ENCODE peak calls at places on chromosomes 11 and 22, in ten cellular contexts. One of them, this sample, is unnamed.

GRCh38 chr22:41947181-41948080 is 479 bp upstream of the CENPM start:
- DNase-seq in AG09319: no peak
- DNase-seq in fibroblast of mammary gland: no peak
- DNase-seq in B cell: no peak
- DNase-seq in WERI-Rb-1: no peak
- DNase-seq in stomach: no peak
- DNase-seq in breast epithelium: no peak
- DNase-seq in IMR-90: no peak
- DNase-seq in bronchial epithelial cell: no peak
- DNase-seq in heart right ventricle: no peak
- DNase-seq in this sample: no peak

GRCh38 chr11:123822022-123822421 is 15.9 kb upstream of the OR6M1 start:
- DNase-seq in AG09319: no peak
- DNase-seq in fibroblast of mammary gland: no peak
- DNase-seq in B cell: no peak
- DNase-seq in WERI-Rb-1: no peak
- DNase-seq in stomach: no peak
- DNase-seq in breast epithelium: no peak
- DNase-seq in IMR-90: no peak
- DNase-seq in bronchial epithelial cell: no peak
- DNase-seq in heart right ventricle: no peak
- DNase-seq in this sample: no peak

GRCh38 chr11:130892847-130893246 is 23.4 kb downstream of the SNX19 start:
- DNase-seq in AG09319: no peak
- DNase-seq in fibroblast of mammary gland: no peak
- DNase-seq in B cell: no peak
- DNase-seq in WERI-Rb-1: no peak
- DNase-seq in stomach: no peak
- DNase-seq in breast epithelium: no peak
- DNase-seq in IMR-90: no peak
- DNase-seq in bronchial epithelial cell: no peak
- DNase-seq in heart right ventricle: no peak
- DNase-seq in this sample: no peak

GRCh38 chr11:65410936-65411680 is 11.5 kb upstream of the NEAT1 start:
- DNase-seq in AG09319: no peak
- DNase-seq in fibroblast of mammary gland: no peak
- DNase-seq in B cell: no peak
- DNase-seq in WERI-Rb-1: no peak
- DNase-seq in stomach: no peak
- DNase-seq in breast epithelium: no peak
- DNase-seq in IMR-90: no peak
- DNase-seq in bronchial epithelial cell: no peak
- DNase-seq in heart right ventricle: no peak
- DNase-seq in this sample: no peak

GRCh38 chr22:20027966-20028854 is 7.3 kb downstream of the TANGO2 start:
- DNase-seq in AG09319: no peak
- DNase-seq in fibroblast of mammary gland: peak
- DNase-seq in B cell: no peak
- DNase-seq in WERI-Rb-1: no peak
- DNase-seq in stomach: no peak
- DNase-seq in breast epithelium: no peak
- DNase-seq in IMR-90: no peak
- DNase-seq in bronchial epithelial cell: peak
- DNase-seq in heart right ventricle: no peak
- DNase-seq in this sample: peak

GRCh38 chr11:72227316-72228228 is 3.0 kb downstream of the INPPL1 start:
- DNase-seq in AG09319: no peak
- DNase-seq in fibroblast of mammary gland: peak
- DNase-seq in B cell: no peak
- DNase-seq in WERI-Rb-1: peak
- DNase-seq in stomach: peak
- DNase-seq in breast epithelium: no peak
- DNase-seq in IMR-90: peak
- DNase-seq in bronchial epithelial cell: no peak
- DNase-seq in heart right ventricle: no peak
- DNase-seq in this sample: no peak

GRCh38 chr11:46894506-46894905 is 23.8 kb downstream of the LRP4 start:
- DNase-seq in AG09319: no peak
- DNase-seq in fibroblast of mammary gland: no peak
- DNase-seq in B cell: no peak
- DNase-seq in WERI-Rb-1: no peak
- DNase-seq in stomach: no peak
- DNase-seq in breast epithelium: no peak
- DNase-seq in IMR-90: no peak
- DNase-seq in bronchial epithelial cell: no peak
- DNase-seq in heart right ventricle: no peak
- DNase-seq in this sample: no peak

GRCh38 chr22:50308986-50309600 is 1.6 kb upstream of the PLXNB2 start:
- DNase-seq in AG09319: no peak
- DNase-seq in fibroblast of mammary gland: no peak
- DNase-seq in B cell: no peak
- DNase-seq in WERI-Rb-1: peak
- DNase-seq in stomach: no peak
- DNase-seq in breast epithelium: no peak
- DNase-seq in IMR-90: no peak
- DNase-seq in bronchial epithelial cell: no peak
- DNase-seq in heart right ventricle: no peak
- DNase-seq in this sample: no peak

GRCh38 chr11:116355104-116355503 is 417.7 kb downstream of the BUD13 start:
- DNase-seq in AG09319: no peak
- DNase-seq in fibroblast of mammary gland: no peak
- DNase-seq in B cell: no peak
- DNase-seq in WERI-Rb-1: no peak
- DNase-seq in stomach: no peak
- DNase-seq in breast epithelium: no peak
- DNase-seq in IMR-90: no peak
- DNase-seq in bronchial epithelial cell: no peak
- DNase-seq in heart right ventricle: no peak
- DNase-seq in this sample: no peak

GRCh38 chr11:116360542-116360941 is 412.2 kb downstream of the BUD13 start:
- DNase-seq in AG09319: no peak
- DNase-seq in fibroblast of mammary gland: no peak
- DNase-seq in B cell: no peak
- DNase-seq in WERI-Rb-1: no peak
- DNase-seq in stomach: no peak
- DNase-seq in breast epithelium: no peak
- DNase-seq in IMR-90: no peak
- DNase-seq in bronchial epithelial cell: no peak
- DNase-seq in heart right ventricle: no peak
- DNase-seq in this sample: no peak

GRCh38 chr11:116352881-116353280 is 419.9 kb downstream of the BUD13 start:
- DNase-seq in AG09319: no peak
- DNase-seq in fibroblast of mammary gland: no peak
- DNase-seq in B cell: no peak
- DNase-seq in WERI-Rb-1: no peak
- DNase-seq in stomach: no peak
- DNase-seq in breast epithelium: no peak
- DNase-seq in IMR-90: no peak
- DNase-seq in bronchial epithelial cell: no peak
- DNase-seq in heart right ventricle: no peak
- DNase-seq in this sample: no peak

GRCh38 chr11:116353517-116353916 is 419.3 kb downstream of the BUD13 start:
- DNase-seq in AG09319: no peak
- DNase-seq in fibroblast of mammary gland: no peak
- DNase-seq in B cell: no peak
- DNase-seq in WERI-Rb-1: no peak
- DNase-seq in stomach: no peak
- DNase-seq in breast epithelium: no peak
- DNase-seq in IMR-90: no peak
- DNase-seq in bronchial epithelial cell: peak
- DNase-seq in heart right ventricle: no peak
- DNase-seq in this sample: no peak

DNA sequence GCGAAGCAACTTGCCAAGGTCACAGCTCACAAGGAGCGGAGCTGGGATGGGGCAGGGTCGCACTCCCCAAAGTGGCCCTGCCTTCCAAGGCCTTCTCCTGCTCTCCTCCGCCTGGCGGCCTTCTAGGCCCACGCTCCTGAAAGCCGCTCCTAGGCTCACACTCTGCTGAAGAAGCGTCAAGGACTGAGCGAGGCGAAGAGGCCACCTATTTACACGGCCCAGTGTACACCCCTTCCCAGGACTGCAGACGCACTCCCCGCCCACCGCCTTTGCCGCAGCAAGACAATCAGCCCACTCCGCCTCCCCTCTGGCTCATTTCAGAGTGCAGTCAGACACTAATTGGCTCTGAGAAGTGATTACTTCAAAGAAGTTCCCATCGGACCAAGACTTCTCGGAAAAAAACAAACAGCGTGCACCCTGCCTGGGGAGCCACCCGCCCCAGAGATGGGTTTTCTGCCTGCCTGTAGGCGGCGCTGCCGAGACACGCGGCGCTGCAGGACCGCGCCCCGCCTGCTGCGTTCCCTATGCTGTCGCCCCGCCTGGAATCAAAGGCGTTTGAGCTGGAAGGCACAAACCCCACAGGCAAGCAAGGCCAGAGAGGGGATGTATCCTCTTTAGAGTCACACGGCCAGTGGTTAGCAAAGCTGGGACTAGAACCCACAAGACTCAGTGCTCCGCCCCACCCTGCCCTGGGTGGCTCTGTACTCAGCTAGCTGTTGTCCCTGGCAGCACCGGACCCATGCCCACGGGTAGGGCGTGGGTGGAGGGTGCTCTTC is 414.8 kb downstream of the BUD13 start:
- DNase-seq in AG09319: no peak
- DNase-seq in fibroblast of mammary gland: peak
- DNase-seq in B cell: no peak
- DNase-seq in WERI-Rb-1: no peak
- DNase-seq in stomach: no peak
- DNase-seq in breast epithelium: no peak
- DNase-seq in IMR-90: no peak
- DNase-seq in bronchial epithelial cell: peak
- DNase-seq in heart right ventricle: no peak
- DNase-seq in this sample: no peak
- TF ChIP-seq CTCF in AG09319: no peak
- TF ChIP-seq CTCF in fibroblast of mammary gland: no peak
- TF ChIP-seq CTCF in B cell: no peak
- TF ChIP-seq CTCF in WERI-Rb-1: peak
- TF ChIP-seq CTCF in stomach: no peak
- TF ChIP-seq CTCF in breast epithelium: no peak
- TF ChIP-seq CTCF in IMR-90: peak
- TF ChIP-seq CTCF in bronchial epithelial cell: peak
- TF ChIP-seq CTCF in heart right ventricle: peak
- TF ChIP-seq CTCF in this sample: no peak

DNA sequence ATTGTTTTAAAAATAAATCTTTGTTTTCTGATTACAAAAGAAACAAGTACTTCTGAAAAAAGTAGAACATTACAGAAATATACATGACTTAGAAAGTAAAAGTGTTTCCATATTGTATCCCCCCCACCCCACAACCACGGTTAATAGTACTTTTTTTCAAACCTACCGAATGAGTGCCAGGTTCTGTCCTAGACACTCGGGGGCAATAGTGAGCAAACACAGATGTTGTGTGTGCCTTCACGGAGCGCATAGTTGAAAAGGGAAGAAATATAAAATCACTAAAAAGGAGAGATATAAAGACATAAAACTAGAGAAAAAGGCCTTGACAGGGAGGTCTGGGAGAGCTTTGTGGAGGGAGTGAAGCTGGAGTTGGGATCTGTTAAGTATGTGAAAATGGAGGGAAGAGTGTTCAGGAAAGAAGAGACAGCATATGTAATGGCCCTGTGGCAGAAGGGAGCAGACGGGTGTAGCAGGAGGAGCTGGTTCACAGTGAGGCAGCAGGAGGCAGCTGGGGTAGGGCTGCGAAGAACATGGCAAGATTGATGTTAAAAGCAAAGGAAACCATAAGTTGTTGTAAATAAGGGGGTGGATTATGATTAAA is 42.1 kb upstream of the ALX4 start:
- DNase-seq in AG09319: no peak
- DNase-seq in fibroblast of mammary gland: peak
- DNase-seq in B cell: no peak
- DNase-seq in WERI-Rb-1: no peak
- DNase-seq in stomach: no peak
- DNase-seq in breast epithelium: no peak
- DNase-seq in IMR-90: no peak
- DNase-seq in bronchial epithelial cell: no peak
- DNase-seq in heart right ventricle: no peak
- DNase-seq in this sample: no peak
- TF ChIP-seq CTCF in AG09319: no peak
- TF ChIP-seq CTCF in fibroblast of mammary gland: peak
- TF ChIP-seq CTCF in B cell: no peak
- TF ChIP-seq CTCF in WERI-Rb-1: no peak
- TF ChIP-seq CTCF in stomach: no peak
- TF ChIP-seq CTCF in breast epithelium: no peak
- TF ChIP-seq CTCF in IMR-90: no peak
- TF ChIP-seq CTCF in bronchial epithelial cell: no peak
- TF ChIP-seq CTCF in heart right ventricle: peak
- TF ChIP-seq CTCF in this sample: peak

DNA sequence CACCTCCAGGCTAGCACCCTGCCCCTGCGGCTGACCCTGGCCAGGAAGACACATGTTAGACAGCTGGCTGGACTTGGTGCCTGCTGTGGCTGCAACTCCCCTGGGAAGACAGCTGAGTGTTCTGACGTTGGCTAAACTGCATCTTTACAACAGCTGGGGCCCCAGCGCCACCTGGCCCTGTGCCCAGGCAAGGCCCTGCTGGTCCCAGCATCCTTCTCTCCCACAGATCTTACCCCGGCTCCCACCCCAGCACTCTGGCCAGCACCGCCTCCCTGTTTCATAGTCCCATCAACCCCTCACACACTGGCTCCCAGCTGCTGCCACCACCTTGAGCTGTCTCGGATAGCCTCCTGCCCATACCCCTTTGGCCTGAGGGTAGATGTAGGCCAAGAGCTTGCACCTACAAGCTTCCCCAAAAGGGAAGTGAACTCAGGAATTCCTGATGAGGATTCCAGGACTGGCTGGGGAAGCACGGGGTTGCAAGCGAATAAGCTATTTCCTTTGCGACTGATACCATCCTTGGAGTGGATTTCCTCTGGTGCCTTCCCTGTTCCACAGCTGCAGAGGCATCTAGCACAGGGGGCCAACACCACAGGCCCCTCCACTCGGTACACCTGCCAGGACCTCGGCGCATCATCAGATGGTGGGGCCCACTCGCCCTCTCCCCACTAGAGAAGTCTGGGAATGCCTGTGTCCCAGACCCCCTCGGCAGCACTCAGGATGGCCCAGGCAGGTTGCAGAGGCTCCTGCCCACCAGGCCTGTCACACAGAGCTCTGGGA is 28.5 kb downstream of the RSPH14 start:
- DNase-seq in AG09319: no peak
- DNase-seq in fibroblast of mammary gland: peak
- DNase-seq in B cell: no peak
- DNase-seq in WERI-Rb-1: no peak
- DNase-seq in stomach: no peak
- DNase-seq in breast epithelium: no peak
- DNase-seq in IMR-90: peak
- DNase-seq in bronchial epithelial cell: no peak
- DNase-seq in heart right ventricle: peak
- DNase-seq in this sample: no peak
- TF ChIP-seq CTCF in AG09319: no peak
- TF ChIP-seq CTCF in fibroblast of mammary gland: no peak
- TF ChIP-seq CTCF in B cell: no peak
- TF ChIP-seq CTCF in WERI-Rb-1: no peak
- TF ChIP-seq CTCF in stomach: no peak
- TF ChIP-seq CTCF in breast epithelium: no peak
- TF ChIP-seq CTCF in IMR-90: no peak
- TF ChIP-seq CTCF in bronchial epithelial cell: no peak
- TF ChIP-seq CTCF in heart right ventricle: no peak
- TF ChIP-seq CTCF in this sample: no peak

DNA sequence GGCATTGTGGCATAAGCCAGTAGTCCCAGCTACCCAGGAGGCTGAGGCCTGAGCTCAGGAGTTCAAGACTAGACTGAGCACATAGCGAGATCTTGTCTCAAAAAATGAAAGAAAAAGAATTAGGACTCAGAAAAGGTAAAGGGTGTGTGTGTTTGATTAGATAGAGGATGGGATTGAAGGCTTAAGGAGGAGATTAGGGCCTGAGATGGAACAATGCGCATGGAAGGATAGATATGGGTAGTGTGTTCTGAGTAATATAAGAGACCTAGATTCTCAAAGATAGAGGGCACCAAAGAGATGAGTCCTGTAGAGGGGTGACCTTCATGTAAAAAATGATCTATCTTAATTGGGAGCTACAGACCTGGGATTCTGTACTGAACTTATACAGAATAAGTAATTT is 17.3 kb upstream of the RAB30 start:
- DNase-seq in AG09319: no peak
- DNase-seq in fibroblast of mammary gland: no peak
- DNase-seq in B cell: no peak
- DNase-seq in WERI-Rb-1: no peak
- DNase-seq in stomach: no peak
- DNase-seq in breast epithelium: no peak
- DNase-seq in IMR-90: no peak
- DNase-seq in bronchial epithelial cell: no peak
- DNase-seq in heart right ventricle: no peak
- DNase-seq in this sample: no peak
- TF ChIP-seq CTCF in AG09319: no peak
- TF ChIP-seq CTCF in fibroblast of mammary gland: peak
- TF ChIP-seq CTCF in B cell: no peak
- TF ChIP-seq CTCF in WERI-Rb-1: no peak
- TF ChIP-seq CTCF in stomach: no peak
- TF ChIP-seq CTCF in breast epithelium: no peak
- TF ChIP-seq CTCF in IMR-90: no peak
- TF ChIP-seq CTCF in bronchial epithelial cell: peak
- TF ChIP-seq CTCF in heart right ventricle: no peak
- TF ChIP-seq CTCF in this sample: peak